ENCODE peak calls at places on chromosomes 7 and 10, in five cellular contexts. K, W, B, T and O are unnamed samples.

GRCh38 chr10:95350830-95351228 is 60.0 kb upstream of the PDLIM1 start:
- DNase-seq in K (no peak), W (no peak), B (no peak), T (peak; percentile 75), O (no peak)

GRCh38 chr10:114624422-114624821 is 33.7 kb downstream of the ABLIM1 start:
- DNase-seq in K (no peak), W (no peak), B (no peak), T (no peak), O (no peak)

GRCh38 chr10:6175329-6176055 is 27.2 kb upstream of the PFKFB3 start:
- DNase-seq in K (no peak), W (no peak), B (no peak), T (no peak), O (no peak)

GRCh38 chr7:4245866-4246470 is 436.1 kb upstream of the FOXK1 start:
- DNase-seq in K (no peak), W (no peak), B (no peak), T (no peak), O (no peak)

GRCh38 chr7:70711441-70711840 is 420.5 kb upstream of the GALNT17 start:
- DNase-seq in K (no peak), W (peak; percentile 8), B (no peak), T (no peak), O (no peak)

GRCh38 chr10:109207361-109207760 is 716.0 kb downstream of the XPNPEP1 start:
- DNase-seq in K (no peak), W (no peak), B (no peak), T (no peak), O (no peak)

GRCh38 chr10:15725603-15726002 is 5.9 kb upstream of the ITGA8 start:
- DNase-seq in K (peak; percentile 27), W (no peak), B (peak; percentile 71), T (no peak), O (no peak)

GRCh38 chr7:74066626-74067025 is 17.0 kb upstream of the LIMK1 start:
- DNase-seq in K (no peak), W (no peak), B (no peak), T (peak; percentile 46), O (no peak)

GRCh38 chr7:155363852-155364600 is 66.3 kb downstream of the INSIG1 start:
- DNase-seq in K (no peak), W (no peak), B (no peak), T (peak; percentile 20), O (no peak)

GRCh38 chr7:29945259-29945809 is 44.3 kb downstream of the SCRN1 start:
- DNase-seq in K (no peak), W (no peak), B (no peak), T (no peak), O (no peak)

GRCh38 chr7:115635367-115635766 is 395.2 kb downstream of the TFEC start:
- DNase-seq in K (no peak), W (no peak), B (no peak), T (no peak), O (no peak)

GRCh38 chr7:88357794-88358533 is 51.3 kb upstream of the STEAP4 start:
- DNase-seq in K (no peak), W (no peak), B (peak; percentile 23), T (no peak), O (no peak)

GRCh38 chr7:129188892-129189660 is 643 bp downstream of the SMO start:
- DNase-seq in K (no peak), W (no peak), B (peak; percentile 60), T (peak; percentile 82), O (no peak)

GRCh38 chr7:123410273-123410928 is 124.0 kb downstream of the IQUB start:
- DNase-seq in K (no peak), W (peak; percentile 48), B (peak; percentile 58), T (no peak), O (peak; percentile 58)

GRCh38 chr10:30093303-30093967 is 34.0 kb upstream of the JCAD start:
- DNase-seq in K (no peak), W (no peak), B (peak; percentile 40), T (no peak), O (no peak)

GRCh38 chr7:77360104-77360503 is 56.0 kb downstream of the GSAP start:
- DNase-seq in K (no peak), W (no peak), B (no peak), T (no peak), O (no peak)

GRCh38 chr7:26328498-26329390 is 37.1 kb downstream of the SNX10 start:
- DNase-seq in K (no peak), W (no peak), B (no peak), T (peak; percentile 20), O (no peak)

GRCh38 chr10:79049931-79050895 is 18.6 kb upstream of the ZMIZ1 start:
- DNase-seq in K (no peak), W (no peak), B (no peak), T (peak; percentile 23), O (no peak)

GRCh38 chr7:137441451-137441850 is 97.9 kb upstream of the PTN start:
- DNase-seq in K (no peak), W (no peak), B (no peak), T (no peak), O (no peak)

GRCh38 chr7:24304494-24305095 is 20.6 kb downstream of the NPY start:
- DNase-seq in K (no peak), W (no peak), B (no peak), T (no peak), O (no peak)

GRCh38 chr10:44933117-44933450 is 21.9 kb downstream of the TMEM72 start:
- DNase-seq in K (no peak), W (no peak), B (no peak), T (no peak), O (no peak)

GRCh38 chr7:108246227-108246837 is 116.2 kb upstream of the LAMB4 start:
- DNase-seq in K (peak; percentile 61), W (no peak), B (peak; percentile 52), T (no peak), O (peak; percentile 76)

GRCh38 chr7:48144291-48144768 is 26.9 kb upstream of the ABCA13 start:
- DNase-seq in K (no peak), W (no peak), B (peak; percentile 74), T (no peak), O (no peak)

GRCh38 chr7:48147078-48147591 is 24.1 kb upstream of the ABCA13 start:
- DNase-seq in K (no peak), W (no peak), B (peak; percentile 35), T (no peak), O (no peak)

GRCh38 chr7:48150086-48150485 is 21.2 kb upstream of the ABCA13 start:
- DNase-seq in K (no peak), W (no peak), B (no peak), T (no peak), O (no peak)

GRCh38 chr7:48148311-48148710 is 22.9 kb upstream of the ABCA13 start:
- DNase-seq in K (no peak), W (no peak), B (peak; percentile 22), T (no peak), O (no peak)

GRCh38 chr7:48149058-48149457 is 22.2 kb upstream of the ABCA13 start:
- DNase-seq in K (no peak), W (no peak), B (no peak), T (no peak), O (no peak)
- H3K27ac ChIP-seq in K (no peak overlapping the region), W (no peak overlapping the region), B (no peak overlapping the region), T (no peak overlapping the region), O (no peak overlapping the region)

DNA sequence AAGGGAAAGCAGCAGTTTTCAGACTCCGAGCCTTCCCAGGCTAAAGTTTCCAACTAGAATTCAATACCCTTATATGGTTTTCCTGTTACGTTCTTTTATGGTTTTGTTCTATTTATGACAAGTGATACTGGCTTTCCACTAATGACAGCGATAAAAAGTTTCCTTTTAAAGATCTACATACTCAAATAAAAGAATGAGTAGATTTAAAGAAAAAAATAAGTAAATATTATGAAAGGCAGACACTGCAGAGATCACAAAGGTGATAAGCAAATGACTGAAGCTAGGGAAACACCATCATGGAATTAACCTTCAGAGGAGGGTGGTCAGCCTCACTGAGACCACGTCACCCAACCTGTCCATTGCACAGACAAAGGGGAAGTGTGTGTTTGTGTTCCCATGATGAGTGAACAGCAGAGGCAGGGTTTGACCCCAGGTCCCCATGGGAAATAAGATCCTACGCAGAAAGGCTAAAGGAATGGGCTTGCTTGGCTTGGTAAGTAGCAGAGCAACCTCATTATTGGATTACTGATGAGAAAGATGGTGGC is 4.0 kb downstream of the VSIR start:
- DNase-seq in K (no peak), W (no peak), B (no peak), T (peak; percentile 25), O (no peak)
- H3K4me1 ChIP-seq in K (peaks cover 82% of the 10 kb centered on the region), W (peaks cover 87% of the 10 kb centered on the region), B (peaks cover 55% of the 10 kb centered on the region), T (peaks cover 66% of the 10 kb centered on the region), O (peaks cover 91% of the 10 kb centered on the region)

DNA sequence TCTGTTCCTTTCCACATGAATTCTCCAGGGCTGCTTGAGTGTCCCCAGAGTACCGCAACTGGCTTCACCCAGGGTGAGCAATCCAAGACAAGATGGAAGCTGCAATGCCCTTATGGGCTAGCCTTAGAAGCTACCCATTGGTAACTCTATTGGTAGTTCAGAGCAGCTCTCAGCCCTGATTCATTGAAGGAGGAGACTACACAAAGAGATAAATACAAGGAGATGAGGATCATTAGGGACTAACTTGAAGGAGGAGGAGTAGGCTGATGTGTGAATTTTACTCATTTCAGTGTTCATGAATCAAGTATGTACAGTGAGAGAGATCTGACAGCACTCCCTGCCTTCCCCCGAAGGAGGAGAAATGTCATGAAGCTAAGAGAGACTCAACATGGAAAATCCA is 124.0 kb downstream of the REEP3 start:
- DNase-seq in K (no peak), W (no peak), B (no peak), T (no peak), O (no peak)
- H3K27ac ChIP-seq in K (no peak overlapping the region), W (peak overlapping the region; percentile 90), B (no peak overlapping the region), T (peak overlapping the region; percentile 52), O (no peak overlapping the region)

GRCh38 chr7:151679868-151680534 is 160.3 kb upstream of the RHEB start:
- DNase-seq in K (no peak), W (no peak), B (no peak), T (no peak), O (no peak)

GRCh38 chr7:151679073-151679708 is 159.5 kb upstream of the RHEB start:
- DNase-seq in K (no peak), W (no peak), B (no peak), T (no peak), O (no peak)

GRCh38 chr7:151681726-151682125 is 162.0 kb upstream of the RHEB start:
- DNase-seq in K (no peak), W (no peak), B (no peak), T (no peak), O (no peak)

GRCh38 chr7:151682831-151683614 is 163.3 kb upstream of the RHEB start:
- DNase-seq in K (no peak), W (no peak), B (no peak), T (peak; percentile 43), O (no peak)

GRCh38 chr7:151680810-151681209 is 161.1 kb upstream of the RHEB start:
- DNase-seq in K (no peak), W (no peak), B (no peak), T (peak; percentile 87), O (no peak)
- H3K4me1 ChIP-seq in K (no peaks in the 10 kb centered on the region), W (peaks cover 23% of the 10 kb centered on the region), B (no peaks in the 10 kb centered on the region), T (peaks cover 9% of the 10 kb centered on the region), O (peaks cover 18% of the 10 kb centered on the region)

GRCh38 chr7:94355389-94355788 is 39.3 kb upstream of the COL1A2 start:
- DNase-seq in K (no peak), W (no peak), B (peak; percentile 10), T (no peak), O (no peak)
- H3K27ac ChIP-seq in K (no peak overlapping the region), W (no peak overlapping the region), B (peak overlapping the region; percentile 77), T (no peak overlapping the region), O (no peak overlapping the region)

DNA sequence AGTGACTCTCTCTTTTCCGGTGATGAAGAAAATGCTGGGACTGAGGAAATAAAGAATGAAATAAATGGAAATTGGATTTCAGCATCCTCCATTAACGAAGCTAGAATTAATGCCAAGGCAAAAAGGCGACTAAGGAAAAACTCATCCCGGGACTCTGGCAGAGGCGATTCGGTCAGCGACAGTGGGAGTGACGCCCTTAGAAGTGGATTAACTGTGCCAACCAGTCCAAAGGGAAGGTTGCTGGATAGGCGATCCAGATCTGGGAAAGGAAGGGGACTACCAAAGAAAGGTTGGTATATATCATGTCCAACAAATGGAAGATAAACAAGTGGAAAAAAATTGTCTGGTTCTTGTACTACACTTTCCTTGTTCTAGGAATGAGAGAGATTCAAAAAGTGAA is 9.5 kb downstream of the PDCD4 start:
- DNase-seq in K (no peak), W (no peak), B (no peak), T (no peak), O (no peak)
- H3K4me1 ChIP-seq in K (no peaks in the 10 kb centered on the region), W (peaks cover 14% of the 10 kb centered on the region), B (peaks cover 13% of the 10 kb centered on the region), T (no peaks in the 10 kb centered on the region), O (no peaks in the 10 kb centered on the region)